ENCODE peak calls at places on chromosomes 1 and 21, in four cellular contexts. H, S, C and I are unnamed samples.

GRCh38 chr1:66331641-66332523 is 202.1 kb upstream of the SGIP1 start:
- DNase-seq in H (no peak), S (no peak), C (peak; percentile 23), I (no peak)

GRCh38 chr1:160916666-160917065 is 31.7 kb upstream of the ITLN1 start:
- DNase-seq in H (no peak), S (no peak), C (no peak), I (no peak)

GRCh38 chr21:21101911-21102310 is 103.7 kb downstream of the NCAM2 start:
- DNase-seq in H (peak; percentile 20), S (peak; percentile 3), C (peak; percentile 15), I (no peak)

GRCh38 chr1:183548136-183548535 is 42.1 kb downstream of the NCF2 start:
- DNase-seq in H (no peak), S (no peak), C (no peak), I (no peak)

GRCh38 chr1:18575620-18576019 is 55.0 kb upstream of the PAX7 start:
- DNase-seq in H (peak; percentile 79), S (peak; percentile 16), C (peak; percentile 80), I (no peak)

GRCh38 chr1:222777977-222778376 is 36.9 kb upstream of the DISP1 start:
- DNase-seq in H (no peak), S (no peak), C (no peak), I (no peak)

GRCh38 chr1:26529405-26529654 is 231 bp upstream of the RPS6KA1 start:
- DNase-seq in H (no peak), S (no peak), C (no peak), I (no peak)

GRCh38 chr1:4585216-4585615 is 69.2 kb upstream of the AJAP1 start:
- DNase-seq in H (peak; percentile 74), S (no peak), C (peak; percentile 50), I (no peak)

GRCh38 chr1:240219104-240219503 is 127.4 kb downstream of the FMN2 start:
- DNase-seq in H (no peak), S (no peak), C (no peak), I (no peak)
- TF ChIP-seq REST in H (no peak), S (peak; percentile 46), C (peak; percentile 86), I (no peak)

GRCh38 chr1:245169391-245169790 is 14.6 kb downstream of the KIF26B start:
- DNase-seq in H (no peak), S (no peak), C (no peak), I (no peak)

GRCh38 chr1:245168090-245168489 is 13.3 kb downstream of the KIF26B start:
- DNase-seq in H (no peak), S (no peak), C (no peak), I (no peak)

GRCh38 chr1:245161866-245162265 is 7.1 kb downstream of the KIF26B start:
- DNase-seq in H (no peak), S (no peak), C (no peak), I (no peak)

GRCh38 chr1:245168921-245169320 is 14.1 kb downstream of the KIF26B start:
- DNase-seq in H (no peak), S (no peak), C (no peak), I (no peak)

DNA sequence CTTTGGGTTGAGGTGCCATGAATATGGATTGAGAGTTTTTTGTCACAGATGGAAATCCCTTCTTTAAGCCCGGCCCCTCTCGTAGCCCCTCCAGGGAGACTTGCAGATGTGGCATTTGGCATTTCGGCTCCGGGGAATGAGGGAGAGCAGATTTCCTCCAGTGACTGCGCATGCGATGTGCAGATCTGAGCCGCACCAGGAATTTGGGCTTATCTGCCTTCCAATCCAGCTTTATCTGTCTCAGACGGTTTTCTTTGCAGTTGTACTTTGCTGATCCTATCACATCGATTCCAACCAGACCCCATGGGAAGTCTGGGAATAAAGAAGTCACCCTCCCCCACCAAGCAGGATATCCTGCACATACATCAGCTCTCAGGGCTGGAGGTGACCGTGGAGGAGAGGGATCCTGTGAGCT is 11.7 kb downstream of the KIF26B start:
- DNase-seq in H (no peak), S (no peak), C (peak; percentile 78), I (no peak)
- TF ChIP-seq CHD2 in H (no peak), S (no peak), C (peak; percentile 68), I (no peak)

GRCh38 chr1:13893456-13893855 is 193.5 kb downstream of the PRDM2 start:
- DNase-seq in H (no peak), S (no peak), C (no peak), I (no peak)
- H3K27me3 ChIP-seq in H (peaks cover 21% of the 10 kb centered on the region), S (peaks cover 42% of the 10 kb centered on the region), C (peaks cover 11% of the 10 kb centered on the region), I (peaks cover 7% of the 10 kb centered on the region)

GRCh38 chr1:52404116-52404974 is at the start of the genes ORC1 and PRPF38A:
- DNase-seq in H (peak; percentile 98), S (peak; percentile 95), C (peak; percentile 94), I (peak; percentile 83)
- TF ChIP-seq REST in H (no peak), S (peak; percentile 13), C (no peak), I (no peak)

GRCh38 chr1:119368556-119368955 is at the start of gene HAO2:
- DNase-seq in H (no peak), S (no peak), C (no peak), I (no peak)
- TF ChIP-seq CHD2 in H (no peak), S (no peak), C (no peak), I (no peak)